ENCODE peak calls at places on chromosomes 12 and 14, in six cellular contexts. U, O, W, M, K and D are unnamed samples.

GRCh38 chr14:51534623-51535022 is 117.1 kb upstream of the FRMD6 start:
- DNase-seq in K (no peak), U (no peak), O (no peak), M (no peak), W (no peak), D (no peak)

GRCh38 chr12:30643366-30643765 is 52.3 kb downstream of the IPO8 start:
- DNase-seq in W (no peak), K (no peak), O (no peak), U (no peak), M (no peak), D (no peak)

GRCh38 chr14:37698840-37699777 is 103.7 kb downstream of the TTC6 start:
- DNase-seq in O (no peak), K (no peak), M (no peak), U (no peak), W (no peak), D (no peak)

GRCh38 chr12:42859612-42860011 is 270.1 kb upstream of the PRICKLE1 start:
- DNase-seq in U (peak), K (no peak), M (no peak), W (no peak), O (no peak), D (no peak)

GRCh38 chr14:102457491-102457890 is 52.1 kb downstream of the ANKRD9 start:
- DNase-seq in W (no peak), U (no peak), K (no peak), M (no peak), O (no peak), D (no peak)

GRCh38 chr12:91988076-91988475 is 157.6 kb downstream of the BTG1 start:
- DNase-seq in W (no peak), M (no peak), K (no peak), O (peak), U (peak), D (no peak)

GRCh38 chr12:123713398-123714301 is 1.5 kb downstream of the ATP6V0A2 start:
- DNase-seq in M (no peak), O (no peak), K (no peak), U (peak), W (no peak), D (no peak)

GRCh38 chr14:69580009-69580577 is 5.4 kb upstream of the CCDC177 start:
- DNase-seq in W (peak), U (peak), K (no peak), O (peak), M (no peak), D (no peak)

GRCh38 chr14:52241102-52241793 is 26.2 kb upstream of the PTGDR start:
- DNase-seq in M (no peak), K (no peak), W (peak), O (no peak), U (peak), D (no peak)

GRCh38 chr12:104750061-104750460 is 208.0 kb downstream of the SLC41A2 start:
- DNase-seq in U (peak), M (no peak), O (peak), W (no peak), K (no peak), D (peak)